ENCODE peak calls at places on chromosomes 16 and 17, in five cellular contexts. G is skeletal muscle cell; Z is stimulated activated CD8-positive, alpha-beta memory T cell treated with anti-CD3 and anti-CD28 coated beads, Interleukin-4, amount 100 ng/mL, for 1 hour; W is midbrain; H is central memory CD4-positive, alpha-beta T cell. F is an unnamed sample.

GRCh38 chr16:81810894-81811538 is 31.9 kb downstream of the PLCG2 start:
- DNase-seq in G (no peak), Z (no peak), W (no peak), H (no peak), F (no peak)

GRCh38 chr17:8384801-8385335 is 1.9 kb upstream of the RPL26 start:
- DNase-seq in G (no peak), Z (no peak), W (no peak), H (no peak), F (peak; percentile 79)

GRCh38 chr17:67456889-67457288 is 79.8 kb downstream of the PITPNC1 start:
- DNase-seq in G (no peak), Z (no peak), W (no peak), H (no peak), F (no peak)

GRCh38 chr17:40433551-40434384 is 9.5 kb upstream of the IGFBP4 start:
- DNase-seq in G (no peak), Z (no peak), W (no peak), H (no peak), F (no peak)

GRCh38 chr17:319266-319665 is 33.3 kb downstream of the RPH3AL start:
- DNase-seq in G (no peak), Z (no peak), W (no peak), H (no peak), F (no peak)

GRCh38 chr17:81869221-81870154 is 1.6 kb downstream of the ARHGDIA start:
- DNase-seq in G (no peak), Z (no peak), W (peak; percentile 8), H (no peak), F (peak; percentile 56)

GRCh38 chr17:58312021-58312630 is 16.5 kb downstream of the TSPOAP1 start:
- DNase-seq in G (no peak), Z (no peak), W (no peak), H (no peak), F (no peak)

GRCh38 chr16:85586360-85587145 is 26.6 kb upstream of the GSE1 start:
- DNase-seq in G (no peak), Z (no peak), W (peak; percentile 48), H (no peak), F (no peak)

GRCh38 chr17:37729905-37730304 is 15.0 kb downstream of the HNF1B start:
- DNase-seq in G (no peak), Z (no peak), W (no peak), H (no peak), F (no peak)

GRCh38 chr16:77963185-77964044 is 58.9 kb upstream of the CLEC3A start:
- DNase-seq in G (no peak), Z (no peak), W (no peak), H (no peak), F (no peak)

GRCh38 chr17:50344712-50345380 is 1.1 kb upstream of the XYLT2 start:
- DNase-seq in G (no peak), Z (no peak), W (no peak), H (no peak), F (no peak)

GRCh38 chr16:85722066-85722465 is 28.8 kb downstream of the C16orf74 start:
- DNase-seq in G (no peak), Z (no peak), W (no peak), H (no peak), F (no peak)